ENCODE peak calls at places on chromosomes 3 and 15, in four cellular contexts. N is cardiac muscle cell; V is activated naive CD4-positive, alpha-beta T cell treated with anti-CD3 and anti-CD28 coated beads for 36 hours; P is neuronal stem cell. J is an unnamed sample.

GRCh38 chr3:130834476-130834875 is 59.4 kb upstream of the ATP2C1 start:
- DNase-seq in N (peak; percentile 65), V (no peak), P (no peak), J (no peak)

GRCh38 chr3:13150624-13151023 is 77.4 kb upstream of the IQSEC1 start:
- DNase-seq in N (no peak), V (no peak), P (no peak), J (no peak)

GRCh38 chr15:32908135-32908801 is 190.5 kb downstream of the GREM1 start:
- DNase-seq in N (peak; percentile 81), V (no peak), P (no peak), J (no peak)

GRCh38 chr3:189772584-189772983 is 141.4 kb downstream of the TP63 start:
- DNase-seq in N (peak; percentile 56), V (no peak), P (no peak), J (no peak)

GRCh38 chr3:59809750-59810444 is 760.1 kb upstream of the CFAP20DC start:
- DNase-seq in N (peak; percentile 55), V (no peak), P (no peak), J (no peak)

GRCh38 chr3:178810173-178810572 is 261.4 kb downstream of the ZMAT3 start:
- DNase-seq in N (no peak), V (no peak), P (no peak), J (no peak)

GRCh38 chr3:59320080-59320479 is 270.3 kb upstream of the CFAP20DC start:
- DNase-seq in N (no peak), V (no peak), P (peak; percentile 37), J (no peak)

GRCh38 chr15:77173487-77173886 is 102.6 kb upstream of the TSPAN3 start:
- DNase-seq in N (no peak), V (no peak), P (no peak), J (no peak)

GRCh38 chr3:191366675-191367074 is 36.3 kb upstream of the UTS2B start:
- DNase-seq in N (peak; percentile 46), V (no peak), P (no peak), J (no peak)

GRCh38 chr3:58306662-58307286 is 454 bp downstream of the HTD2 start:
- DNase-seq in N (peak; percentile 25), V (peak; percentile 35), P (no peak), J (peak; percentile 16)

GRCh38 chr3:126348308-126348920 is 8.8 kb downstream of the KLF15 start:
- DNase-seq in N (peak; percentile 23), V (no peak), P (no peak), J (no peak)

GRCh38 chr3:186516645-186517044 is 27.5 kb downstream of the CRYGS start:
- DNase-seq in N (no peak), V (no peak), P (no peak), J (no peak)

GRCh38 chr3:169879013-169879412 is 9.3 kb upstream of the LRRC31 start:
- DNase-seq in N (no peak), V (no peak), P (no peak), J (no peak)

GRCh38 chr15:38696790-38697495 is 132.3 kb upstream of the RASGRP1 start:
- DNase-seq in N (no peak), V (no peak), P (no peak), J (no peak)

GRCh38 chr15:64640146-64640868 is 135.1 kb downstream of the RBPMS2 start:
- DNase-seq in N (no peak), V (no peak), P (no peak), J (no peak)

GRCh38 chr3:11948866-11949265 is 55.3 kb upstream of the SYN2 start:
- DNase-seq in N (no peak), V (no peak), P (no peak), J (no peak)

GRCh38 chr15:74428970-74429783 is 4.6 kb downstream of the SEMA7A start:
- DNase-seq in N (no peak), V (no peak), P (no peak), J (no peak)

GRCh38 chr3:128068156-128068620 is 16.0 kb downstream of the SEC61A1 start:
- DNase-seq in N (peak; percentile 58), V (peak; percentile 41), P (peak; percentile 50), J (peak; percentile 23)

J was measured in stimulated activated naive B cell treated with anti-CD40 and anti-IgM and Interleukin-4, amounts not matched to agents 10 μg/mL and 1 μg/mL and 100 μg/mL, for 72 hours.